ENCODE peak calls at places on chromosomes 1 and 21, in five cellular contexts. One of them, this sample, is unnamed.

GRCh38 chr1:50959303-50959912 is 659 bp downstream of the FAF1 start:
- DNase-seq in body of pancreas: no peak
- DNase-seq in T-cell: no peak
- DNase-seq in iPS-NIHi11: no peak
- DNase-seq in SHP77: peak
- DNase-seq in this sample: no peak

GRCh38 chr1:157410457-157410856 is 141.9 kb downstream of the FCRL5 start:
- DNase-seq in body of pancreas: no peak
- DNase-seq in T-cell: no peak
- DNase-seq in iPS-NIHi11: no peak
- DNase-seq in SHP77: no peak
- DNase-seq in this sample: no peak

GRCh38 chr1:41528106-41528505 is 43.6 kb upstream of the EDN2 start:
- DNase-seq in body of pancreas: no peak
- DNase-seq in T-cell: no peak
- DNase-seq in iPS-NIHi11: no peak
- DNase-seq in SHP77: no peak
- DNase-seq in this sample: no peak

GRCh38 chr1:169584483-169585144 is 1.7 kb downstream of the F5 start:
- DNase-seq in body of pancreas: no peak
- DNase-seq in T-cell: no peak
- DNase-seq in iPS-NIHi11: no peak
- DNase-seq in SHP77: no peak
- DNase-seq in this sample: no peak

GRCh38 chr1:201937624-201938212 is 8.6 kb downstream of the LMOD1 start:
- DNase-seq in body of pancreas: no peak
- DNase-seq in T-cell: no peak
- DNase-seq in iPS-NIHi11: no peak
- DNase-seq in SHP77: no peak
- DNase-seq in this sample: no peak

GRCh38 chr1:153849487-153850185 is 73.1 kb downstream of the GATAD2B start:
- DNase-seq in body of pancreas: no peak
- DNase-seq in T-cell: no peak
- DNase-seq in iPS-NIHi11: no peak
- DNase-seq in SHP77: no peak
- DNase-seq in this sample: no peak

GRCh38 chr21:46570119-46570518 is 34.8 kb downstream of the S100B start:
- DNase-seq in body of pancreas: no peak
- DNase-seq in T-cell: no peak
- DNase-seq in iPS-NIHi11: no peak
- DNase-seq in SHP77: no peak
- DNase-seq in this sample: no peak

GRCh38 chr1:12407050-12407961 is 177.5 kb downstream of the VPS13D start:
- DNase-seq in body of pancreas: peak
- DNase-seq in T-cell: no peak
- DNase-seq in iPS-NIHi11: no peak
- DNase-seq in SHP77: no peak
- DNase-seq in this sample: no peak

GRCh38 chr1:40848530-40849189 is 13.5 kb downstream of the CITED4 start:
- DNase-seq in body of pancreas: peak
- DNase-seq in T-cell: no peak
- DNase-seq in iPS-NIHi11: peak
- DNase-seq in SHP77: peak
- DNase-seq in this sample: peak

GRCh38 chr1:14539953-14540563 is 58.4 kb upstream of the KAZN start:
- DNase-seq in body of pancreas: no peak
- DNase-seq in T-cell: no peak
- DNase-seq in iPS-NIHi11: no peak
- DNase-seq in SHP77: no peak
- DNase-seq in this sample: no peak

GRCh38 chr1:7663451-7664146 is 107.5 kb upstream of the VAMP3 start:
- DNase-seq in body of pancreas: no peak
- DNase-seq in T-cell: no peak
- DNase-seq in iPS-NIHi11: no peak
- DNase-seq in SHP77: no peak
- DNase-seq in this sample: no peak

GRCh38 chr1:180248176-180248575 is 18.1 kb downstream of the LHX4 start:
- DNase-seq in body of pancreas: no peak
- DNase-seq in T-cell: no peak
- DNase-seq in iPS-NIHi11: no peak
- DNase-seq in SHP77: peak
- DNase-seq in this sample: no peak

GRCh38 chr1:3359346-3360157 is 94.9 kb upstream of the ARHGEF16 start:
- DNase-seq in body of pancreas: no peak
- DNase-seq in T-cell: no peak
- DNase-seq in iPS-NIHi11: no peak
- DNase-seq in SHP77: peak
- DNase-seq in this sample: no peak

GRCh38 chr1:21149862-21150432 is 26.8 kb downstream of the EIF4G3 start:
- DNase-seq in body of pancreas: no peak
- DNase-seq in T-cell: no peak
- DNase-seq in iPS-NIHi11: peak
- DNase-seq in SHP77: no peak
- DNase-seq in this sample: no peak

GRCh38 chr1:241679961-241680360 is 27.9 kb downstream of the WDR64 start:
- DNase-seq in body of pancreas: no peak
- DNase-seq in T-cell: no peak
- DNase-seq in iPS-NIHi11: no peak
- DNase-seq in SHP77: no peak
- DNase-seq in this sample: no peak

GRCh38 chr1:244730153-244730933 is 77.4 kb downstream of the DESI2 start:
- DNase-seq in body of pancreas: peak
- DNase-seq in T-cell: peak
- DNase-seq in iPS-NIHi11: peak
- DNase-seq in SHP77: no peak
- DNase-seq in this sample: no peak

GRCh38 chr1:177872563-177872900 is 97.3 kb downstream of the SEC16B start:
- DNase-seq in body of pancreas: no peak
- DNase-seq in T-cell: no peak
- DNase-seq in iPS-NIHi11: no peak
- DNase-seq in SHP77: peak
- DNase-seq in this sample: no peak

GRCh38 chr21:43367296-43367695 is 59.6 kb downstream of the SIK1 start:
- DNase-seq in body of pancreas: no peak
- DNase-seq in T-cell: no peak
- DNase-seq in iPS-NIHi11: no peak
- DNase-seq in SHP77: peak
- DNase-seq in this sample: no peak

GRCh38 chr1:114695430-114696093 is at the start of gene AMPD1:
- DNase-seq in body of pancreas: no peak
- DNase-seq in T-cell: no peak
- DNase-seq in iPS-NIHi11: no peak
- DNase-seq in SHP77: no peak
- DNase-seq in this sample: no peak

GRCh38 chr1:17161137-17161700 is 42.0 kb upstream of the PADI2 start:
- DNase-seq in body of pancreas: no peak
- DNase-seq in T-cell: no peak
- DNase-seq in iPS-NIHi11: no peak
- DNase-seq in SHP77: no peak
- DNase-seq in this sample: no peak

GRCh38 chr21:42041711-42042110 is 29.4 kb upstream of the UMODL1 start:
- DNase-seq in body of pancreas: no peak
- DNase-seq in T-cell: no peak
- DNase-seq in iPS-NIHi11: no peak
- DNase-seq in SHP77: no peak
- DNase-seq in this sample: no peak

GRCh38 chr1:37475380-37476086 is 1.2 kb downstream of the ZC3H12A start:
- DNase-seq in body of pancreas: peak
- DNase-seq in T-cell: no peak
- DNase-seq in iPS-NIHi11: no peak
- DNase-seq in SHP77: no peak
- DNase-seq in this sample: no peak

GRCh38 chr1:21335750-21336168 is 45.5 kb upstream of the ECE1 start:
- DNase-seq in body of pancreas: peak
- DNase-seq in T-cell: no peak
- DNase-seq in iPS-NIHi11: no peak
- DNase-seq in SHP77: peak
- DNase-seq in this sample: peak

GRCh38 chr1:235397733-235398132 is 30.5 kb downstream of the TBCE start:
- DNase-seq in body of pancreas: no peak
- DNase-seq in T-cell: no peak
- DNase-seq in iPS-NIHi11: no peak
- DNase-seq in SHP77: no peak
- DNase-seq in this sample: no peak

This sample was measured in NCI-H446.